ENCODE peak calls at places on chromosome 11, in seven cellular contexts. T, M, S, D, B, O and X are unnamed samples.

GRCh38 chr11:94800394-94800793 is 32.2 kb downstream of the AMOTL1 start:
- DNase-seq in T (no peak), O (no peak), S (no peak), B (no peak), M (no peak), D (peak; percentile 48), X (no peak)

GRCh38 chr11:61338783-61339489 is 5.9 kb downstream of the TKFC start:
- DNase-seq in D (no peak), M (no peak), O (no peak), T (no peak), B (no peak), S (peak; percentile 13), X (no peak)

GRCh38 chr11:104254347-104254746 is 90.4 kb upstream of the PDGFD start:
- DNase-seq in T (no peak), M (no peak), B (no peak), O (peak; percentile 70), D (peak; percentile 14), S (peak; percentile 11), X (peak; percentile 71)

GRCh38 chr11:110349109-110349996 is 52.9 kb upstream of the RDX start:
- DNase-seq in T (no peak), O (peak; percentile 8), M (no peak), D (no peak), S (no peak), B (peak; percentile 58), X (no peak)

GRCh38 chr11:130136107-130136506 is 23.5 kb upstream of the ST14 start:
- DNase-seq in T (no peak), S (no peak), B (no peak), M (no peak), O (no peak), D (no peak), X (no peak)

GRCh38 chr11:91820709-91821108 is 403.9 kb upstream of the FAT3 start:
- DNase-seq in M (no peak), T (no peak), O (no peak), S (no peak), B (no peak), D (no peak), X (no peak)

GRCh38 chr11:59520741-59521140 is 9.4 kb downstream of the OR4D9 start:
- DNase-seq in B (no peak), O (peak; percentile 7), M (no peak), T (no peak), S (no peak), D (no peak), X (no peak)

GRCh38 chr11:118608268-118609214 is 1.1 kb downstream of the PHLDB1 start:
- DNase-seq in S (no peak), T (peak; percentile 21), O (peak; percentile 89), B (peak; percentile 55), D (peak; percentile 84), M (peak; percentile 85), X (no peak)

GRCh38 chr11:57322881-57323467 is 1.8 kb downstream of the TNKS1BP1 start:
- DNase-seq in D (no peak), M (no peak), B (no peak), S (no peak), O (no peak), T (no peak), X (no peak)

GRCh38 chr11:94623120-94623735 is 56.1 kb downstream of the PIWIL4 start:
- DNase-seq in O (peak; percentile 87), B (peak; percentile 48), S (peak; percentile 48), T (peak; percentile 86), M (peak; percentile 78), D (peak; percentile 82), X (peak; percentile 75)

GRCh38 chr11:20158597-20159257 is 1.5 kb downstream of the DBX1 start:
- DNase-seq in S (peak; percentile 68), D (peak; percentile 69), B (peak; percentile 51), O (peak; percentile 80), M (peak; percentile 50), T (no peak), X (peak; percentile 88)

GRCh38 chr11:115585361-115586024 is 81.3 kb upstream of the CADM1 start:
- DNase-seq in B (peak; percentile 68), O (no peak), M (no peak), S (no peak), D (no peak), T (no peak), X (no peak)

GRCh38 chr11:77202941-77203900 is 75.2 kb downstream of the MYO7A start:
- DNase-seq in T (no peak), S (no peak), D (no peak), B (no peak), M (no peak), O (no peak), X (no peak)

GRCh38 chr11:76794371-76795284 is 11.5 kb downstream of the TSKU start:
- DNase-seq in O (no peak), D (no peak), S (no peak), M (no peak), T (no peak), B (peak; percentile 25), X (no peak)

GRCh38 chr11:61688368-61689163 is 8.4 kb downstream of the DAGLA start:
- DNase-seq in B (no peak), O (peak; percentile 77), M (no peak), D (no peak), S (no peak), T (no peak), X (no peak)

GRCh38 chr11:118209037-118209436 is 15.8 kb downstream of the JAML start:
- DNase-seq in B (no peak), T (no peak), D (no peak), M (no peak), O (no peak), S (no peak), X (no peak)

GRCh38 chr11:126963115-126963514 is 37.5 kb downstream of the KIRREL3 start:
- DNase-seq in B (no peak), O (no peak), D (no peak), T (no peak), S (no peak), M (no peak), X (no peak)